ENCODE peak calls at places on chromosomes 6 and 20, in eight cellular contexts. O is WTC11; H is occipital lobe; Y is right lobe of liver; I is C1 segment of cervical spinal cord; L is NAMALWA; J is stimulated activated CD8-positive, alpha-beta memory T cell treated with anti-CD3 and anti-CD28 coated beads, Interleukin-2, amount 100 ng/mL, for 1 hour; Z is hippocampal formation. S is an unnamed sample.
A peak's percentile ranks its signal among the peaks of the same experiment; 100 is the strongest.

GRCh38 chr6:22078802-22079545 is 217.9 kb downstream of the PRL start:
- DNase-seq in O (peak; percentile 56), H (no peak), Y (no peak), I (no peak), L (no peak), J (no peak), Z (no peak), S (no peak)

GRCh38 chr6:142886431-142887170 is 58.4 kb downstream of the HIVEP2 start:
- DNase-seq in O (no peak), H (no peak), Y (no peak), I (no peak), L (peak; percentile 91), J (no peak), Z (no peak), S (peak; percentile 64)

GRCh38 chr6:87815449-87815848 is 113.4 kb upstream of the AKIRIN2 start:
- DNase-seq in O (no peak), H (no peak), Y (no peak), I (no peak), L (no peak), J (no peak), Z (no peak), S (no peak)

GRCh38 chr20:7723284-7723683 is 217.0 kb downstream of the HAO1 start:
- DNase-seq in O (no peak), H (no peak), Y (no peak), I (no peak), L (no peak), J (no peak), Z (no peak), S (no peak)

GRCh38 chr6:163338671-163339405 is 75.7 kb upstream of the QKI start:
- DNase-seq in O (no peak), H (peak; percentile 63), Y (no peak), I (peak; percentile 37), L (no peak), J (no peak), Z (peak; percentile 82), S (no peak)

GRCh38 chr6:41736207-41736710 is 851 bp upstream of the TFEB start:
- DNase-seq in O (no peak), H (no peak), Y (no peak), I (no peak), L (no peak), J (no peak), Z (no peak), S (no peak)

GRCh38 chr6:63553208-63553607 is 19.1 kb upstream of the LOC128125822 start:
- DNase-seq in O (no peak), H (no peak), Y (no peak), I (no peak), L (no peak), J (no peak), Z (no peak), S (no peak)

GRCh38 chr6:8080338-8081151 is 16.4 kb upstream of the BLOC1S5 start:
- DNase-seq in O (no peak), H (no peak), Y (no peak), I (no peak), L (no peak), J (no peak), Z (no peak), S (peak; percentile 29)

GRCh38 chr6:15434263-15434662 is 188.4 kb downstream of the JARID2 start:
- DNase-seq in O (no peak), H (no peak), Y (no peak), I (no peak), L (no peak), J (no peak), Z (no peak), S (no peak)